ENCODE peak calls at places on chromosomes 6 and 20, in seven cellular contexts. W is breast epithelium, I is prostate gland, U is H1, T is HepG2, P is sigmoid colon, E is HCT116. Z is an unnamed sample.
A peak's percentile ranks its signal among the peaks of the same experiment; 100 is the strongest.

GRCh38 chr6:26609463-26609862 is 12.7 kb downstream of the ABT1 start:
- DNase-seq in P (no peak), W (no peak), I (no peak), U (no peak), T (no peak), E (no peak), Z (no peak)

GRCh38 chr6:31859923-31860322 is 2.7 kb downstream of the NEU1 start:
- DNase-seq in T (no peak), I (no peak), P (no peak), W (no peak), U (no peak), E (no peak), Z (no peak)

GRCh38 chr20:23145281-23145700 is 59.2 kb upstream of the CD93 start:
- DNase-seq in E (no peak), I (no peak), U (no peak), T (no peak), W (no peak), P (peak; percentile 60), Z (peak; percentile 80)

GRCh38 chr6:100311707-100312266 is 152.9 kb downstream of the SIM1 start:
- DNase-seq in I (no peak), E (no peak), U (no peak), W (no peak), T (no peak), P (no peak), Z (no peak)

GRCh38 chr6:50706575-50706974 is 6.8 kb upstream of the TFAP2D start:
- DNase-seq in E (no peak), P (no peak), W (no peak), I (no peak), U (no peak), T (no peak), Z (no peak)

GRCh38 chr6:96157018-96157565 is 141.3 kb downstream of the FUT9 start:
- DNase-seq in I (no peak), E (no peak), U (no peak), W (no peak), T (peak; percentile 2), P (no peak), Z (no peak)

GRCh38 chr6:74087898-74088297 is 391.9 kb downstream of the CD109 start:
- DNase-seq in W (no peak), P (no peak), E (peak; percentile 6), U (no peak), I (no peak), T (no peak), Z (no peak)

GRCh38 chr6:169912266-169913095 is 161.1 kb downstream of the ERMARD start:
- DNase-seq in T (no peak), W (no peak), I (no peak), E (no peak), P (no peak), U (no peak), Z (no peak)

GRCh38 chr6:116405147-116405546 is 34.4 kb downstream of the DSE start:
- DNase-seq in P (no peak), E (no peak), T (no peak), I (no peak), W (no peak), U (no peak), Z (no peak)

DNA sequence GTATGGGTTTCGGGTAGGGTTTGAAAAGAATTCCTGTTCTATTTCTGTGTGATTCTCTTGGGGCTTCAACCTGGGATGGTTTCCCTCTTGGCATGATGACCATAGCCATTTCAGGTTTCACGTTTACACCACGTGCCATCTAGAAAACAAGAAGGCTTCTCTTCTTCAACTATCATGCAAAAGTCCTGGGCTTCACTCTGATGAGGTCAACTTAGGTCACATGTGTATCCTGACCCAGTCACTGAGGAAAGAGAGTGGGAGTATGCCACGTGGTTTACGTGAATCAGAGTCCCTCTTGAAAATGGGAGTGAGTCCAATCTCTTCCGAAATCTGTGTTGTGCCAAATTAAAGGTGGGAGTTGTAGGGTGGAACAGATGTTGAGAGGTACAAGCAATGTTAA is 141.3 kb upstream of the INSM1 start:
- DNase-seq in P (no peak), W (no peak), U (no peak), E (no peak), I (no peak), T (no peak), Z (no peak)
- H3K27ac ChIP-seq in P (no peak overlapping the region), W (no peak overlapping the region), U (no peak overlapping the region), E (no peak overlapping the region), I (no peak overlapping the region), T (no peak overlapping the region), Z (no peak overlapping the region)

GRCh38 chr6:149921361-149921760 is 1.6 kb downstream of the RAET1G start:
- DNase-seq in T (no peak), W (no peak), E (no peak), I (no peak), U (no peak), P (no peak), Z (peak; percentile 47)

GRCh38 chr6:149924933-149925252 is 2.0 kb upstream of the RAET1G start:
- DNase-seq in I (no peak), U (no peak), W (no peak), T (no peak), E (no peak), P (no peak), Z (peak; percentile 71)

GRCh38 chr6:149924206-149924932 is 1.4 kb upstream of the RAET1G start:
- DNase-seq in U (no peak), I (no peak), W (no peak), P (no peak), E (no peak), T (no peak), Z (peak; percentile 45)

GRCh38 chr6:149923327-149923986 is 536 bp upstream of the RAET1G start:
- DNase-seq in W (no peak), E (no peak), U (no peak), P (no peak), T (no peak), I (no peak), Z (no peak)

DNA sequence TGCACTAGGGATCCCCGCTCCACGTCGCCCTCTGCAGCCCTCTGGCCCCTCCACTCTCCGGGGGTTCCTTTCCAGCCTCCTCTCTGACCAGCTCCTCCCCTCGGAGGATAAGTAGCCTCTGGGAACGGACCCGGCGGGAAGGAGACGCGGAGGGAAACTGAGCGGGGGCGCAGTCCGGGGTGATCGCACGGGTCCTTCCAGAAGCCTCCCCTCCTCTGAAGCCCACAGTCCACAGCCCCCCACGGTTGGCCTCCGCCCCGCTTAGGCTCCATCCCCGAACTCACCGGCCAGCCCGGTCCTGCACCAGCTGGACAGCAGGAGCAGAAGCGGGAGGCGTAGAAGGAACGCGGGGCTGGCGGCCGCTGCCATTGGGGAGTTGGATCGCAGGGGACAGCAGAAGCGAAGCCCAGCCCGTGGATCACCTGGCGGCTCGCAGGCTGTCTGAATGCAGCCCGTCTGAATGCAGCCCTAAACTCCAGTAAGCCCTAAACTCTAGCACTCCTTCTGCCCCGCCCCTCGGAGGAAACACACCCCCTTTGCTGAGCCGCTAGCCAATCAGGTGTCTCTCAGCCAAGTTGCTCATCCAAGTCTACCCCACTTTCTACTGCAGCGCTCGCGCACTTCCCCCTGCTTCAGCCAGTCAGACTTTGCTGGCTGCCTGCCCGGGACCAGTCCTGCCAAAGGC is at the start of gene RAET1G:
- DNase-seq in E (peak; percentile 42), P (peak; percentile 96), U (peak; percentile 83), T (peak; percentile 72), W (peak; percentile 86), I (peak; percentile 90), Z (peak; percentile 94)
- TF ChIP-seq POLR2AphosphoS5 in E (peak; percentile 41), P (peak; percentile 12), U (no peak), T (no peak), W (peak; percentile 22), I (peak; percentile 86), Z (no peak)

GRCh38 chr6:34362176-34362575 is 30.3 kb downstream of the NUDT3 start:
- DNase-seq in E (no peak), I (no peak), P (no peak), T (no peak), U (no peak), W (no peak), Z (no peak)
- H3K27ac ChIP-seq in E (no peak overlapping the region), I (no peak overlapping the region), P (no peak overlapping the region), T (no peak overlapping the region), U (no peak overlapping the region), W (no peak overlapping the region), Z (no peak overlapping the region)

GRCh38 chr6:36605560-36606391 is 11.6 kb downstream of the SRSF3 start:
- DNase-seq in W (no peak), T (no peak), E (no peak), U (no peak), I (no peak), P (peak; percentile 68), Z (peak; percentile 22)
- TF ChIP-seq POLR2AphosphoS5 in W (no peak), T (no peak), E (no peak), U (peak; percentile 73), I (no peak), P (peak; percentile 65), Z (no peak)

DNA sequence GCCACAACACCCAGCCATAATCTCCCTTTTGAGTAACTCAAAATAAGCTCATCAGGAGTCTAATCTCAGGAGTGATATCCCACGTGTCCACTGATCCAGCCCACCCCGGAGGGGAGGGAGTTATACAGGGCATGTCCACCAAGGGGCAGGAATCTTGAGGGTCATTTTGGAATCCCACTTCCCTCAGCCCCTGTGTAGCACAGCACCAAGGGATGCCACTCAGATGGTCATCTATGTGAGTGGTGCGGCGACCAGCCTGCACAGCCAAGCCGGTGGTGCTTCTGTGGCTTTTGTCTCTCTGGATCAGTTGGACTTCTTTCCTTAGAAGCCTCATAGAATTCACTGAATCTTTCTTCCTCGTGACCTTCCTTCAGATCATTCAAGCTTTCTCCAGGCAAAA is 11.0 kb upstream of the BCAS4 start:
- DNase-seq in I (no peak), W (no peak), T (no peak), E (no peak), P (no peak), U (no peak), Z (no peak)
- H3K27ac ChIP-seq in I (no peak overlapping the region), W (no peak overlapping the region), T (no peak overlapping the region), E (no peak overlapping the region), P (no peak overlapping the region), U (no peak overlapping the region), Z (no peak overlapping the region)

DNA sequence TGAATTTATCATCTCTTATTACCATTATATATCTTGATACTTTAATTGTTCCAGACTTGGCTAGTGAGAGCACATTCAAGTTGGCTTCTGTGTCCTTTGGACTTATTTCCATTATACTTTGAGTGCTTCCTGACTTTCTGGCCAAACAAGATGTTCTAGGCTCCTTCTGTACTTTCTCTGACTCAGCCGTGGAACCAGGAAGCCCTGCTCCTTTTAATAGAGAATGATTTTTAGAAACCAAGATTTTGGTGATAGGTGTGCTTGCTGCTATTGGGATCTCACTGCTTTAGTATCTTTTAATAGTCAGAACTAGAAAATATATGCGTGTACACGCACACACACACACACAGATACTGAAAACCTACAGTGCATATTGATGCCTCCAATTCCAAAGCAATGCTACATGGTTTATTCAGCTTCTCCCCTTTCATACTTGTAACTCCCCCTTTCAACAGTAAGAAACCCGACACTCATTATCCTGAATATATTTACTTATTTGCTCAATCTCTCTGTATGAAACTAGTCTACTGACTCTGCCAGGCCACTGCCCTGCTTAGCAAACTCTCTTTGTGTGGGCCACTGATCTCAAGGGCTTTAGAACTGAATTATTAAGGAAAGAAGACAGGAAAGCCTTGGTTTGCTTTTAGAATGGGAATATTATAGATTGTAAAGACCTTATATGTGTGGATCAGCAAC is 42.7 kb upstream of the EZR start:
- DNase-seq in U (no peak), E (no peak), P (no peak), I (peak; percentile 33), W (no peak), T (no peak), Z (no peak)
- TF ChIP-seq POLR2AphosphoS5 in U (no peak), E (no peak), P (no peak), I (peak; percentile 73), W (no peak), T (no peak), Z (no peak)

GRCh38 chr6:119467478-119468081 is 118.0 kb upstream of the MAN1A1 start:
- DNase-seq in I (no peak), E (no peak), W (no peak), U (no peak), P (no peak), T (no peak), Z (no peak)
- H3K27ac ChIP-seq in I (no peak overlapping the region), E (no peak overlapping the region), W (no peak overlapping the region), U (no peak overlapping the region), P (peak overlapping the region; percentile 44), T (no peak overlapping the region), Z (no peak overlapping the region)

GRCh38 chr6:87672641-87673040 is 29.4 kb downstream of the AKIRIN2 start:
- DNase-seq in U (no peak), P (no peak), I (no peak), E (no peak), W (no peak), T (peak; percentile 51), Z (no peak)
- TF ChIP-seq POLR2AphosphoS5 in U (no peak), P (no peak), I (no peak), E (no peak), W (no peak), T (no peak), Z (no peak)

Z was measured in suprapubic skin.